ENCODE peak calls at places on chromosomes 6 and 20, in four cellular contexts. One of them, this sample, is unnamed.

GRCh38 chr6:124066995-124067552 is 263.4 kb downstream of the NKAIN2 start:
- DNase-seq in activated T-helper 9 cell treated with anti-CD3 and anti-CD28 coated beads, Interleukin-2, amount 50 U/mL, for 16 hours: no peak
- DNase-seq in non-pigmented ciliary epithelial cell: no peak
- DNase-seq in AML-193: no peak
- DNase-seq in this sample: no peak

GRCh38 chr6:146149770-146150169 is 120.9 kb downstream of the GRM1 start:
- DNase-seq in activated T-helper 9 cell treated with anti-CD3 and anti-CD28 coated beads, Interleukin-2, amount 50 U/mL, for 16 hours: no peak
- DNase-seq in non-pigmented ciliary epithelial cell: no peak
- DNase-seq in AML-193: no peak
- DNase-seq in this sample: no peak

GRCh38 chr6:37988131-37988530 is 168.6 kb downstream of the ZFAND3 start:
- DNase-seq in activated T-helper 9 cell treated with anti-CD3 and anti-CD28 coated beads, Interleukin-2, amount 50 U/mL, for 16 hours: no peak
- DNase-seq in non-pigmented ciliary epithelial cell: no peak
- DNase-seq in AML-193: no peak
- DNase-seq in this sample: no peak

GRCh38 chr20:61798632-61799031 is 267.0 kb downstream of the TAF4 start:
- DNase-seq in activated T-helper 9 cell treated with anti-CD3 and anti-CD28 coated beads, Interleukin-2, amount 50 U/mL, for 16 hours: no peak
- DNase-seq in non-pigmented ciliary epithelial cell: no peak
- DNase-seq in AML-193: no peak
- DNase-seq in this sample: no peak

GRCh38 chr20:63750807-63751470 is 11.4 kb downstream of the SLC2A4RG start:
- DNase-seq in activated T-helper 9 cell treated with anti-CD3 and anti-CD28 coated beads, Interleukin-2, amount 50 U/mL, for 16 hours: no peak
- DNase-seq in non-pigmented ciliary epithelial cell: no peak
- DNase-seq in AML-193: no peak
- DNase-seq in this sample: peak

GRCh38 chr6:111988926-111989325 is 65.0 kb upstream of the CCN6 start:
- DNase-seq in activated T-helper 9 cell treated with anti-CD3 and anti-CD28 coated beads, Interleukin-2, amount 50 U/mL, for 16 hours: no peak
- DNase-seq in non-pigmented ciliary epithelial cell: no peak
- DNase-seq in AML-193: no peak
- DNase-seq in this sample: no peak

GRCh38 chr20:34475979-34476736 is 40.1 kb upstream of the DYNLRB1 start:
- DNase-seq in activated T-helper 9 cell treated with anti-CD3 and anti-CD28 coated beads, Interleukin-2, amount 50 U/mL, for 16 hours: peak
- DNase-seq in non-pigmented ciliary epithelial cell: no peak
- DNase-seq in AML-193: no peak
- DNase-seq in this sample: peak

GRCh38 chr20:63542696-63543095 is 4.9 kb downstream of the SRMS start:
- DNase-seq in activated T-helper 9 cell treated with anti-CD3 and anti-CD28 coated beads, Interleukin-2, amount 50 U/mL, for 16 hours: no peak
- DNase-seq in non-pigmented ciliary epithelial cell: no peak
- DNase-seq in AML-193: no peak
- DNase-seq in this sample: no peak

GRCh38 chr6:11363881-11364576 is 131.6 kb upstream of the NEDD9 start:
- DNase-seq in activated T-helper 9 cell treated with anti-CD3 and anti-CD28 coated beads, Interleukin-2, amount 50 U/mL, for 16 hours: peak
- DNase-seq in non-pigmented ciliary epithelial cell: no peak
- DNase-seq in AML-193: no peak
- DNase-seq in this sample: no peak

GRCh38 chr6:18845891-18846290 is 458.7 kb downstream of the RNF144B start:
- DNase-seq in activated T-helper 9 cell treated with anti-CD3 and anti-CD28 coated beads, Interleukin-2, amount 50 U/mL, for 16 hours: no peak
- DNase-seq in non-pigmented ciliary epithelial cell: no peak
- DNase-seq in AML-193: no peak
- DNase-seq in this sample: no peak